ENCODE peak calls at places on chromosomes 3 and 15, in eight cellular contexts. One of them, this sample, is unnamed.

GRCh38 chr3:9501226-9501625 is 52.4 kb downstream of the LHFPL4 start:
- DNase-seq in endothelial cell: no peak
- DNase-seq in GM19239: no peak
- DNase-seq in iPS-NIHi11: no peak
- DNase-seq in globus pallidus: no peak
- DNase-seq in amniotic stem cell: no peak
- DNase-seq in stimulated activated naive CD8-positive, alpha-beta T cell treated with anti-CD3 and anti-CD28 coated beads, Interleukin-15, amount 100 ng/mL, for 72 hours: no peak
- DNase-seq in C1 segment of cervical spinal cord: no peak
- DNase-seq in this sample: no peak

GRCh38 chr3:46321461-46322104 is 32.3 kb upstream of the CCR2 start:
- DNase-seq in iPS-NIHi11: no peak
- DNase-seq in endothelial cell: no peak
- DNase-seq in GM19239: no peak
- DNase-seq in C1 segment of cervical spinal cord: no peak
- DNase-seq in globus pallidus: peak
- DNase-seq in stimulated activated naive CD8-positive, alpha-beta T cell treated with anti-CD3 and anti-CD28 coated beads, Interleukin-15, amount 100 ng/mL, for 72 hours: no peak
- DNase-seq in amniotic stem cell: no peak
- DNase-seq in this sample: no peak

GRCh38 chr15:69939513-69940440 is 157.9 kb downstream of the TLE3 start:
- DNase-seq in globus pallidus: peak
- DNase-seq in C1 segment of cervical spinal cord: peak
- DNase-seq in endothelial cell: peak
- DNase-seq in stimulated activated naive CD8-positive, alpha-beta T cell treated with anti-CD3 and anti-CD28 coated beads, Interleukin-15, amount 100 ng/mL, for 72 hours: no peak
- DNase-seq in iPS-NIHi11: peak
- DNase-seq in GM19239: no peak
- DNase-seq in amniotic stem cell: no peak
- DNase-seq in this sample: no peak

GRCh38 chr15:31359722-31360111 is 33.1 kb downstream of the KLF13 start:
- DNase-seq in C1 segment of cervical spinal cord: no peak
- DNase-seq in amniotic stem cell: no peak
- DNase-seq in GM19239: no peak
- DNase-seq in endothelial cell: no peak
- DNase-seq in globus pallidus: no peak
- DNase-seq in stimulated activated naive CD8-positive, alpha-beta T cell treated with anti-CD3 and anti-CD28 coated beads, Interleukin-15, amount 100 ng/mL, for 72 hours: no peak
- DNase-seq in iPS-NIHi11: no peak
- DNase-seq in this sample: no peak

GRCh38 chr15:42137461-42138261 is 18.8 kb downstream of the PLA2G4F start:
- DNase-seq in amniotic stem cell: peak
- DNase-seq in GM19239: no peak
- DNase-seq in iPS-NIHi11: peak
- DNase-seq in globus pallidus: peak
- DNase-seq in endothelial cell: peak
- DNase-seq in stimulated activated naive CD8-positive, alpha-beta T cell treated with anti-CD3 and anti-CD28 coated beads, Interleukin-15, amount 100 ng/mL, for 72 hours: peak
- DNase-seq in C1 segment of cervical spinal cord: no peak
- DNase-seq in this sample: peak

GRCh38 chr15:43930079-43930478 is 103.3 kb downstream of the WDR76 start:
- DNase-seq in globus pallidus: no peak
- DNase-seq in C1 segment of cervical spinal cord: no peak
- DNase-seq in GM19239: no peak
- DNase-seq in stimulated activated naive CD8-positive, alpha-beta T cell treated with anti-CD3 and anti-CD28 coated beads, Interleukin-15, amount 100 ng/mL, for 72 hours: no peak
- DNase-seq in endothelial cell: no peak
- DNase-seq in amniotic stem cell: no peak
- DNase-seq in iPS-NIHi11: peak
- DNase-seq in this sample: no peak

GRCh38 chr15:94027571-94027970 is 203.8 kb upstream of the MCTP2 start:
- DNase-seq in globus pallidus: no peak
- DNase-seq in amniotic stem cell: no peak
- DNase-seq in GM19239: no peak
- DNase-seq in stimulated activated naive CD8-positive, alpha-beta T cell treated with anti-CD3 and anti-CD28 coated beads, Interleukin-15, amount 100 ng/mL, for 72 hours: no peak
- DNase-seq in endothelial cell: no peak
- DNase-seq in C1 segment of cervical spinal cord: no peak
- DNase-seq in iPS-NIHi11: no peak
- DNase-seq in this sample: no peak

GRCh38 chr15:47741082-47741481 is 23.8 kb downstream of the SEMA6D start:
- DNase-seq in amniotic stem cell: no peak
- DNase-seq in globus pallidus: no peak
- DNase-seq in endothelial cell: no peak
- DNase-seq in GM19239: no peak
- DNase-seq in stimulated activated naive CD8-positive, alpha-beta T cell treated with anti-CD3 and anti-CD28 coated beads, Interleukin-15, amount 100 ng/mL, for 72 hours: no peak
- DNase-seq in C1 segment of cervical spinal cord: no peak
- DNase-seq in iPS-NIHi11: no peak
- DNase-seq in this sample: no peak

GRCh38 chr15:69609176-69609575 is 156.6 kb downstream of the RPLP1 start:
- DNase-seq in C1 segment of cervical spinal cord: no peak
- DNase-seq in iPS-NIHi11: no peak
- DNase-seq in stimulated activated naive CD8-positive, alpha-beta T cell treated with anti-CD3 and anti-CD28 coated beads, Interleukin-15, amount 100 ng/mL, for 72 hours: no peak
- DNase-seq in GM19239: no peak
- DNase-seq in amniotic stem cell: no peak
- DNase-seq in globus pallidus: peak
- DNase-seq in endothelial cell: no peak
- DNase-seq in this sample: no peak

GRCh38 chr3:127033171-127033570 is 50.3 kb downstream of the PLXNA1 start:
- DNase-seq in endothelial cell: no peak
- DNase-seq in globus pallidus: no peak
- DNase-seq in GM19239: no peak
- DNase-seq in C1 segment of cervical spinal cord: no peak
- DNase-seq in stimulated activated naive CD8-positive, alpha-beta T cell treated with anti-CD3 and anti-CD28 coated beads, Interleukin-15, amount 100 ng/mL, for 72 hours: no peak
- DNase-seq in amniotic stem cell: no peak
- DNase-seq in iPS-NIHi11: no peak
- DNase-seq in this sample: no peak

GRCh38 chr3:138125548-138126221 is 6.5 kb downstream of the A4GNT start:
- DNase-seq in iPS-NIHi11: no peak
- DNase-seq in endothelial cell: no peak
- DNase-seq in C1 segment of cervical spinal cord: no peak
- DNase-seq in stimulated activated naive CD8-positive, alpha-beta T cell treated with anti-CD3 and anti-CD28 coated beads, Interleukin-15, amount 100 ng/mL, for 72 hours: no peak
- DNase-seq in GM19239: no peak
- DNase-seq in amniotic stem cell: no peak
- DNase-seq in globus pallidus: peak
- DNase-seq in this sample: no peak

GRCh38 chr3:54053201-54053600 is 69.2 kb upstream of the CACNA2D3 start:
- DNase-seq in stimulated activated naive CD8-positive, alpha-beta T cell treated with anti-CD3 and anti-CD28 coated beads, Interleukin-15, amount 100 ng/mL, for 72 hours: no peak
- DNase-seq in iPS-NIHi11: no peak
- DNase-seq in GM19239: no peak
- DNase-seq in endothelial cell: no peak
- DNase-seq in C1 segment of cervical spinal cord: no peak
- DNase-seq in amniotic stem cell: no peak
- DNase-seq in globus pallidus: peak
- DNase-seq in this sample: no peak

GRCh38 chr3:18099611-18100010 is 325.5 kb downstream of the SATB1 start:
- DNase-seq in GM19239: no peak
- DNase-seq in C1 segment of cervical spinal cord: no peak
- DNase-seq in iPS-NIHi11: no peak
- DNase-seq in endothelial cell: no peak
- DNase-seq in amniotic stem cell: no peak
- DNase-seq in globus pallidus: no peak
- DNase-seq in stimulated activated naive CD8-positive, alpha-beta T cell treated with anti-CD3 and anti-CD28 coated beads, Interleukin-15, amount 100 ng/mL, for 72 hours: no peak
- DNase-seq in this sample: no peak

GRCh38 chr3:86951343-86951742 is 39.6 kb downstream of the VGLL3 start:
- DNase-seq in iPS-NIHi11: no peak
- DNase-seq in amniotic stem cell: peak
- DNase-seq in globus pallidus: no peak
- DNase-seq in endothelial cell: no peak
- DNase-seq in C1 segment of cervical spinal cord: no peak
- DNase-seq in stimulated activated naive CD8-positive, alpha-beta T cell treated with anti-CD3 and anti-CD28 coated beads, Interleukin-15, amount 100 ng/mL, for 72 hours: no peak
- DNase-seq in GM19239: no peak
- DNase-seq in this sample: peak

GRCh38 chr3:65285956-65286355 is 598.2 kb upstream of the ADAMTS9 start:
- DNase-seq in globus pallidus: no peak
- DNase-seq in stimulated activated naive CD8-positive, alpha-beta T cell treated with anti-CD3 and anti-CD28 coated beads, Interleukin-15, amount 100 ng/mL, for 72 hours: no peak
- DNase-seq in iPS-NIHi11: no peak
- DNase-seq in amniotic stem cell: no peak
- DNase-seq in endothelial cell: no peak
- DNase-seq in GM19239: no peak
- DNase-seq in C1 segment of cervical spinal cord: no peak
- DNase-seq in this sample: no peak

GRCh38 chr15:99413955-99414754 is 151.6 kb upstream of the MEF2A start:
- DNase-seq in globus pallidus: no peak
- DNase-seq in C1 segment of cervical spinal cord: no peak
- DNase-seq in iPS-NIHi11: peak
- DNase-seq in endothelial cell: no peak
- DNase-seq in stimulated activated naive CD8-positive, alpha-beta T cell treated with anti-CD3 and anti-CD28 coated beads, Interleukin-15, amount 100 ng/mL, for 72 hours: no peak
- DNase-seq in amniotic stem cell: no peak
- DNase-seq in GM19239: no peak
- DNase-seq in this sample: no peak

GRCh38 chr3:186624598-186624997 is 11.7 kb downstream of the AHSG start:
- DNase-seq in amniotic stem cell: no peak
- DNase-seq in endothelial cell: no peak
- DNase-seq in stimulated activated naive CD8-positive, alpha-beta T cell treated with anti-CD3 and anti-CD28 coated beads, Interleukin-15, amount 100 ng/mL, for 72 hours: no peak
- DNase-seq in GM19239: no peak
- DNase-seq in globus pallidus: no peak
- DNase-seq in C1 segment of cervical spinal cord: no peak
- DNase-seq in iPS-NIHi11: no peak
- DNase-seq in this sample: no peak

GRCh38 chr3:8442993-8443670 is 58.5 kb upstream of the LMCD1 start:
- DNase-seq in amniotic stem cell: no peak
- DNase-seq in stimulated activated naive CD8-positive, alpha-beta T cell treated with anti-CD3 and anti-CD28 coated beads, Interleukin-15, amount 100 ng/mL, for 72 hours: no peak
- DNase-seq in GM19239: no peak
- DNase-seq in C1 segment of cervical spinal cord: no peak
- DNase-seq in globus pallidus: no peak
- DNase-seq in endothelial cell: no peak
- DNase-seq in iPS-NIHi11: no peak
- DNase-seq in this sample: no peak

GRCh38 chr3:131033480-131034080 is 6.9 kb downstream of the NEK11 start:
- DNase-seq in iPS-NIHi11: peak
- DNase-seq in GM19239: peak
- DNase-seq in globus pallidus: peak
- DNase-seq in stimulated activated naive CD8-positive, alpha-beta T cell treated with anti-CD3 and anti-CD28 coated beads, Interleukin-15, amount 100 ng/mL, for 72 hours: no peak
- DNase-seq in amniotic stem cell: peak
- DNase-seq in endothelial cell: peak
- DNase-seq in C1 segment of cervical spinal cord: no peak
- DNase-seq in this sample: peak

GRCh38 chr3:138673641-138674040 is 65.1 kb downstream of the FAIM start:
- DNase-seq in GM19239: no peak
- DNase-seq in stimulated activated naive CD8-positive, alpha-beta T cell treated with anti-CD3 and anti-CD28 coated beads, Interleukin-15, amount 100 ng/mL, for 72 hours: no peak
- DNase-seq in iPS-NIHi11: peak
- DNase-seq in C1 segment of cervical spinal cord: peak
- DNase-seq in amniotic stem cell: no peak
- DNase-seq in endothelial cell: no peak
- DNase-seq in globus pallidus: no peak
- DNase-seq in this sample: no peak

GRCh38 chr3:51966486-51966885 is 768 bp downstream of the PCBP4 start:
- DNase-seq in endothelial cell: no peak
- DNase-seq in iPS-NIHi11: no peak
- DNase-seq in amniotic stem cell: no peak
- DNase-seq in C1 segment of cervical spinal cord: peak
- DNase-seq in GM19239: no peak
- DNase-seq in globus pallidus: no peak
- DNase-seq in stimulated activated naive CD8-positive, alpha-beta T cell treated with anti-CD3 and anti-CD28 coated beads, Interleukin-15, amount 100 ng/mL, for 72 hours: no peak
- DNase-seq in this sample: no peak

GRCh38 chr3:112123548-112123947 is 9.5 kb downstream of the GCSAM start:
- DNase-seq in iPS-NIHi11: no peak
- DNase-seq in C1 segment of cervical spinal cord: no peak
- DNase-seq in stimulated activated naive CD8-positive, alpha-beta T cell treated with anti-CD3 and anti-CD28 coated beads, Interleukin-15, amount 100 ng/mL, for 72 hours: no peak
- DNase-seq in globus pallidus: no peak
- DNase-seq in amniotic stem cell: no peak
- DNase-seq in endothelial cell: no peak
- DNase-seq in GM19239: no peak
- DNase-seq in this sample: no peak

GRCh38 chr3:184282941-184283340 is 7.1 kb downstream of the ECE2 start:
- DNase-seq in globus pallidus: no peak
- DNase-seq in amniotic stem cell: no peak
- DNase-seq in endothelial cell: no peak
- DNase-seq in stimulated activated naive CD8-positive, alpha-beta T cell treated with anti-CD3 and anti-CD28 coated beads, Interleukin-15, amount 100 ng/mL, for 72 hours: no peak
- DNase-seq in C1 segment of cervical spinal cord: no peak
- DNase-seq in iPS-NIHi11: no peak
- DNase-seq in GM19239: no peak
- DNase-seq in this sample: no peak

GRCh38 chr15:100934166-100934565 is 15.0 kb downstream of the LRRK1 start:
- DNase-seq in globus pallidus: no peak
- DNase-seq in GM19239: no peak
- DNase-seq in C1 segment of cervical spinal cord: no peak
- DNase-seq in endothelial cell: no peak
- DNase-seq in amniotic stem cell: no peak
- DNase-seq in stimulated activated naive CD8-positive, alpha-beta T cell treated with anti-CD3 and anti-CD28 coated beads, Interleukin-15, amount 100 ng/mL, for 72 hours: no peak
- DNase-seq in iPS-NIHi11: no peak
- DNase-seq in this sample: no peak

GRCh38 chr3:178930116-178930515 is 141.5 kb downstream of the ZMAT3 start:
- DNase-seq in C1 segment of cervical spinal cord: no peak
- DNase-seq in globus pallidus: no peak
- DNase-seq in GM19239: no peak
- DNase-seq in endothelial cell: no peak
- DNase-seq in amniotic stem cell: no peak
- DNase-seq in stimulated activated naive CD8-positive, alpha-beta T cell treated with anti-CD3 and anti-CD28 coated beads, Interleukin-15, amount 100 ng/mL, for 72 hours: no peak
- DNase-seq in iPS-NIHi11: no peak
- DNase-seq in this sample: no peak

GRCh38 chr3:158159714-158160113 is 49.8 kb downstream of the RSRC1 start:
- DNase-seq in stimulated activated naive CD8-positive, alpha-beta T cell treated with anti-CD3 and anti-CD28 coated beads, Interleukin-15, amount 100 ng/mL, for 72 hours: no peak
- DNase-seq in globus pallidus: no peak
- DNase-seq in GM19239: no peak
- DNase-seq in C1 segment of cervical spinal cord: no peak
- DNase-seq in endothelial cell: no peak
- DNase-seq in iPS-NIHi11: no peak
- DNase-seq in amniotic stem cell: no peak
- DNase-seq in this sample: no peak

GRCh38 chr3:184248454-184249411 is at the start of gene ALG3:
- DNase-seq in endothelial cell: peak
- DNase-seq in GM19239: peak
- DNase-seq in stimulated activated naive CD8-positive, alpha-beta T cell treated with anti-CD3 and anti-CD28 coated beads, Interleukin-15, amount 100 ng/mL, for 72 hours: peak
- DNase-seq in amniotic stem cell: peak
- DNase-seq in globus pallidus: peak
- DNase-seq in iPS-NIHi11: peak
- DNase-seq in C1 segment of cervical spinal cord: peak
- DNase-seq in this sample: peak

GRCh38 chr3:63364495-63364894 is 86.4 kb downstream of the SYNPR start:
- DNase-seq in iPS-NIHi11: peak
- DNase-seq in endothelial cell: no peak
- DNase-seq in amniotic stem cell: no peak
- DNase-seq in stimulated activated naive CD8-positive, alpha-beta T cell treated with anti-CD3 and anti-CD28 coated beads, Interleukin-15, amount 100 ng/mL, for 72 hours: no peak
- DNase-seq in GM19239: no peak
- DNase-seq in globus pallidus: no peak
- DNase-seq in C1 segment of cervical spinal cord: no peak
- DNase-seq in this sample: peak

GRCh38 chr3:31629054-31629453 is 96.3 kb downstream of the STT3B start:
- DNase-seq in C1 segment of cervical spinal cord: no peak
- DNase-seq in GM19239: no peak
- DNase-seq in stimulated activated naive CD8-positive, alpha-beta T cell treated with anti-CD3 and anti-CD28 coated beads, Interleukin-15, amount 100 ng/mL, for 72 hours: no peak
- DNase-seq in globus pallidus: no peak
- DNase-seq in iPS-NIHi11: no peak
- DNase-seq in amniotic stem cell: no peak
- DNase-seq in endothelial cell: no peak
- DNase-seq in this sample: no peak

GRCh38 chr3:128482857-128483656 is 9.9 kb downstream of the GATA2 start:
- DNase-seq in amniotic stem cell: peak
- DNase-seq in globus pallidus: no peak
- DNase-seq in stimulated activated naive CD8-positive, alpha-beta T cell treated with anti-CD3 and anti-CD28 coated beads, Interleukin-15, amount 100 ng/mL, for 72 hours: no peak
- DNase-seq in C1 segment of cervical spinal cord: no peak
- DNase-seq in endothelial cell: peak
- DNase-seq in iPS-NIHi11: no peak
- DNase-seq in GM19239: no peak
- DNase-seq in this sample: peak

GRCh38 chr3:140463401-140463800 is 214.5 kb upstream of the TRIM42 start:
- DNase-seq in C1 segment of cervical spinal cord: no peak
- DNase-seq in endothelial cell: no peak
- DNase-seq in GM19239: no peak
- DNase-seq in stimulated activated naive CD8-positive, alpha-beta T cell treated with anti-CD3 and anti-CD28 coated beads, Interleukin-15, amount 100 ng/mL, for 72 hours: no peak
- DNase-seq in iPS-NIHi11: no peak
- DNase-seq in globus pallidus: no peak
- DNase-seq in amniotic stem cell: no peak
- DNase-seq in this sample: no peak

GRCh38 chr15:44726568-44727461 is 9.5 kb upstream of the TRIM69 start:
- DNase-seq in amniotic stem cell: peak
- DNase-seq in stimulated activated naive CD8-positive, alpha-beta T cell treated with anti-CD3 and anti-CD28 coated beads, Interleukin-15, amount 100 ng/mL, for 72 hours: peak
- DNase-seq in globus pallidus: no peak
- DNase-seq in endothelial cell: no peak
- DNase-seq in GM19239: no peak
- DNase-seq in iPS-NIHi11: no peak
- DNase-seq in C1 segment of cervical spinal cord: no peak
- DNase-seq in this sample: peak

This sample was measured in RWPE1.